ENCODE peak calls at places on chromosomes 3 and 15, in nine cellular contexts. Z, L, K, J, E, X, P, G and F are unnamed samples.

GRCh38 chr15:70195808-70196304 is 98.1 kb upstream of the TLE3 start:
- DNase-seq in Z (no peak), L (no peak), K (peak), J (no peak), E (peak), X (peak), P (no peak), G (no peak), F (no peak)

GRCh38 chr3:168088106-168088722 is 7.5 kb downstream of the GOLIM4 start:
- DNase-seq in Z (peak), L (no peak), K (peak), J (no peak), E (peak), X (no peak), P (no peak), G (peak), F (no peak)

GRCh38 chr3:156750191-156750873 is 75.8 kb upstream of the LEKR1 start:
- DNase-seq in Z (no peak), L (no peak), K (no peak), J (no peak), E (peak), X (no peak), P (no peak), G (no peak), F (no peak)

GRCh38 chr3:55906896-55907295 is 419.8 kb upstream of the WNT5A start:
- DNase-seq in Z (no peak), L (no peak), K (peak), J (no peak), E (no peak), X (no peak), P (no peak), G (no peak), F (no peak)

GRCh38 chr15:70507772-70508351 is 255.5 kb downstream of the UACA start:
- DNase-seq in Z (no peak), L (no peak), K (peak), J (peak), E (peak), X (no peak), P (peak), G (peak), F (no peak)

GRCh38 chr15:75349851-75350588 is 3.2 kb downstream of the NEIL1 start:
- DNase-seq in Z (peak), L (peak), K (no peak), J (no peak), E (peak), X (no peak), P (peak), G (no peak), F (peak)

GRCh38 chr15:57734860-57735259 is 28.3 kb downstream of the POLR2M start:
- DNase-seq in Z (no peak), L (no peak), K (no peak), J (no peak), E (no peak), X (no peak), P (no peak), G (no peak), F (no peak)

GRCh38 chr15:92117301-92117731 is 263.8 kb downstream of the SLCO3A1 start:
- DNase-seq in Z (no peak), L (no peak), K (no peak), J (no peak), E (no peak), X (no peak), P (no peak), G (no peak), F (no peak)

GRCh38 chr15:94168250-94168649 is 63.1 kb upstream of the MCTP2 start:
- DNase-seq in Z (peak), L (no peak), K (peak), J (no peak), E (no peak), X (no peak), P (no peak), G (peak), F (no peak)

GRCh38 chr15:39250460-39251186 is 330.3 kb upstream of the THBS1 start:
- DNase-seq in Z (no peak), L (no peak), K (no peak), J (no peak), E (no peak), X (no peak), P (no peak), G (no peak), F (no peak)

GRCh38 chr15:28931828-28932227 is 46.1 kb downstream of the APBA2 start:
- DNase-seq in Z (no peak), L (no peak), K (no peak), J (no peak), E (no peak), X (no peak), P (no peak), G (no peak), F (no peak)

GRCh38 chr3:11379238-11379823 is 107.1 kb downstream of the ATG7 start:
- DNase-seq in Z (no peak), L (no peak), K (peak), J (peak), E (peak), X (no peak), P (no peak), G (peak), F (no peak)